ENCODE peak calls at places on chromosomes 1 and 21, in six cellular contexts. O is cardiac fibroblast; Z is CD8-positive, alpha-beta T cell; W is type B pancreatic cell; C is RWPE1; K is activated B cell treated with CpG ODN at 0.5 μM for 24 hours. U is an unnamed sample.

GRCh38 chr1:198528376-198528775 is 12.1 kb downstream of the ATP6V1G3 start:
- DNase-seq in O (peak; percentile 75), Z (no peak), W (no peak), C (no peak), K (no peak), U (no peak)

GRCh38 chr1:101905298-101905794 is 91.4 kb downstream of the OLFM3 start:
- DNase-seq in O (no peak), Z (no peak), W (no peak), C (no peak), K (no peak), U (no peak)

GRCh38 chr1:185719021-185719420 is 15.2 kb upstream of the HMCN1 start:
- DNase-seq in O (peak; percentile 86), Z (no peak), W (no peak), C (peak; percentile 76), K (no peak), U (no peak)

GRCh38 chr21:40829791-40830190 is 17.2 kb downstream of the DSCAM start:
- DNase-seq in O (no peak), Z (no peak), W (no peak), C (no peak), K (no peak), U (no peak)

GRCh38 chr1:234429434-234429806 is 49.6 kb downstream of the TARBP1 start:
- DNase-seq in O (no peak), Z (no peak), W (no peak), C (no peak), K (no peak), U (no peak)

GRCh38 chr21:29342394-29342957 is 43.8 kb downstream of the BACH1 start:
- DNase-seq in O (peak; percentile 93), Z (no peak), W (no peak), C (peak; percentile 80), K (no peak), U (no peak)

GRCh38 chr1:182888736-182889531 is 49.8 kb downstream of the DHX9 start:
- DNase-seq in O (no peak), Z (no peak), W (no peak), C (no peak), K (no peak), U (no peak)

GRCh38 chr1:15911141-15911540 is 63.6 kb downstream of the SPEN start:
- DNase-seq in O (no peak), Z (no peak), W (no peak), C (no peak), K (no peak), U (no peak)

GRCh38 chr1:244857761-244858160 is 6.6 kb downstream of the HNRNPU start:
- DNase-seq in O (no peak), Z (no peak), W (no peak), C (no peak), K (no peak), U (no peak)

GRCh38 chr1:68049941-68050878 is at the start of gene DIRAS3:
- DNase-seq in O (peak; percentile 70), Z (no peak), W (no peak), C (peak; percentile 13), K (no peak), U (no peak)

GRCh38 chr1:201554789-201555592 is 16.1 kb downstream of the NAV1 start:
- DNase-seq in O (no peak), Z (no peak), W (no peak), C (no peak), K (no peak), U (no peak)

GRCh38 chr1:26723013-26723991 is 27.5 kb downstream of the ARID1A start:
- DNase-seq in O (peak; percentile 100), Z (peak; percentile 46), W (peak; percentile 71), C (peak; percentile 87), K (peak; percentile 20), U (peak; percentile 70)

GRCh38 chr1:153617677-153618076 is 1.6 kb upstream of the S100A14 start:
- DNase-seq in O (no peak), Z (peak; percentile 73), W (no peak), C (no peak), K (no peak), U (no peak)

GRCh38 chr1:161787355-161787754 is 21.2 kb downstream of the ATF6 start:
- DNase-seq in O (no peak), Z (no peak), W (no peak), C (no peak), K (no peak), U (no peak)
- TF ChIP-seq CTCF in O (no peak), Z (no peak), W (peak; percentile 37), C (no peak), K (no peak), U (no peak)

GRCh38 chr1:43221256-43221778 is 48.5 kb upstream of the TMEM125 start:
- DNase-seq in O (no peak), Z (no peak), W (no peak), C (no peak), K (peak; percentile 30), U (no peak)

GRCh38 chr1:43222876-43223275 is 46.9 kb upstream of the TMEM125 start:
- DNase-seq in O (no peak), Z (no peak), W (no peak), C (no peak), K (no peak), U (no peak)

GRCh38 chr1:43227138-43227836 is 42.5 kb upstream of the TMEM125 start:
- DNase-seq in O (peak; percentile 78), Z (peak; percentile 91), W (peak; percentile 89), C (peak; percentile 68), K (peak; percentile 76), U (peak; percentile 81)

GRCh38 chr1:43229831-43230780 is 39.7 kb upstream of the TMEM125 start:
- DNase-seq in O (no peak), Z (no peak), W (no peak), C (no peak), K (no peak), U (no peak)

GRCh38 chr1:43225168-43225567 is 44.6 kb upstream of the TMEM125 start:
- DNase-seq in O (peak; percentile 37), Z (no peak), W (no peak), C (peak; percentile 52), K (no peak), U (no peak)
- TF ChIP-seq CTCF in O (peak; percentile 10), Z (no peak), W (no peak), C (no peak), K (no peak), U (no peak)

GRCh38 chr1:40039245-40039756 is 1.2 kb upstream of the CAP1 start:
- DNase-seq in O (peak; percentile 66), Z (no peak), W (no peak), C (no peak), K (no peak), U (no peak)
- TF ChIP-seq CTCF in O (no peak), Z (no peak), W (no peak), C (no peak), K (no peak), U (no peak)

GRCh38 chr1:51139474-51139873 is 37.4 kb downstream of the C1orf185 start:
- DNase-seq in O (peak; percentile 5), Z (no peak), W (no peak), C (no peak), K (no peak), U (no peak)
- TF ChIP-seq CTCF in O (peak; percentile 9), Z (no peak), W (no peak), C (peak; percentile 20), K (no peak), U (no peak)

GRCh38 chr1:984476-984814 is 2.6 kb upstream of the PERM1 start:
- DNase-seq in O (no peak), Z (no peak), W (no peak), C (no peak), K (no peak), U (no peak)
- TF ChIP-seq CTCF in O (no peak), Z (peak; percentile 24), W (peak; percentile 60), C (peak; percentile 64), K (no peak), U (peak; percentile 29)

DNA sequence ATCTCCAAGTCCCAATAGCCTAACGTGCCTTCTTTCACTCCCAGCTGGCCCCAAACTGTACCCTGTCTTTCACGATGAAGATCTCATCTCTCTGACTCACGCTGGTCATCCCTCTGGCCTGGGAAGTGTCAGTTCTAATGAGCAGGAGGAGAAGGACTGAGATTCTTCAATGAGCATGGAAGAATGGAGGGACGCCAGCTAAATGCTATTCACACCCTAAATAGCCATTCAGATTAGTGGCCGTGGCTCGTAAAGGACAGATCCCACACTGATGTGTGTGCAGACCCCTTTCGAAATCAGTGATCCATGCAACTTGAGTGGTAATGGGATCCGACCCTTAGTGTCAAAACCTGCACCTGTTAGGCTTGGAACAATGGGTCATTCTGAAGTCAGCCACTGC is 75.9 kb upstream of the SMYD2 start:
- DNase-seq in O (no peak), Z (no peak), W (no peak), C (no peak), K (no peak), U (no peak)
- TF ChIP-seq CTCF in O (no peak), Z (no peak), W (no peak), C (no peak), K (no peak), U (no peak)

GRCh38 chr1:72557446-72558049 is 275.2 kb upstream of the NEGR1 start:
- DNase-seq in O (peak; percentile 25), Z (no peak), W (no peak), C (no peak), K (no peak), U (no peak)
- TF ChIP-seq CTCF in O (peak; percentile 64), Z (no peak), W (peak; percentile 58), C (no peak), K (no peak), U (no peak)

GRCh38 chr1:151371340-151371739 is 1.2 kb downstream of the SELENBP1 start:
- DNase-seq in O (peak; percentile 74), Z (no peak), W (no peak), C (no peak), K (no peak), U (no peak)

GRCh38 chr1:151370211-151370911 is 2.1 kb downstream of the SELENBP1 start:
- DNase-seq in O (peak; percentile 65), Z (no peak), W (no peak), C (no peak), K (no peak), U (no peak)

GRCh38 chr1:151373196-151373595 is 691 bp upstream of the SELENBP1 start:
- DNase-seq in O (no peak), Z (no peak), W (no peak), C (no peak), K (no peak), U (no peak)

GRCh38 chr1:151371744-151372410 is 628 bp downstream of the SELENBP1 start:
- DNase-seq in O (peak; percentile 82), Z (no peak), W (no peak), C (peak; percentile 42), K (no peak), U (no peak)

GRCh38 chr1:151372411-151372934 is at the start of gene SELENBP1:
- DNase-seq in O (peak; percentile 92), Z (no peak), W (no peak), C (peak; percentile 38), K (no peak), U (peak; percentile 64)
- TF ChIP-seq CTCF in O (no peak), Z (no peak), W (no peak), C (no peak), K (no peak), U (no peak)

DNA sequence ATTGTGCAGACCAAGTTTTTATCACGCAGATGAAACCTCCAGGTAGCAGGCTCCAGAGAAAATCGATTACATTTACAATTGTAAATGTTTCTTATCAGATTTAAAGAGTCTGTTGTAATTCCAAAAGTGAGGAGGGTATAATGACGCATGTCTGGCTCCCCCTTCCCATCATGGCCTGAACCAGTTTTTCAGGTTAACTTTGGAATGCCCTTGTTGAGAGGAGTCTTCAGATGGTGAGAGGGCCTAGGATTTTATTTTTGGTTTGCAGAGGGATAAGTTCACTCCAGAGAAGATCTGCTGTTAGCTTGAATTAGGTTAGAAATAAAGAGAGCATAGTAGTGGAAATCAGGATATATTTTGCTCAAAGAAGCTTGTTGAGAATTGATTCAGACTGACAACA is 1028.3 kb upstream of the B3GALT2 start:
- DNase-seq in O (no peak), Z (no peak), W (no peak), C (no peak), K (no peak), U (no peak)
- TF ChIP-seq CTCF in O (no peak), Z (no peak), W (no peak), C (no peak), K (no peak), U (no peak)

GRCh38 chr1:120178799-120179419 is 2.6 kb upstream of the SEC22B start:
- DNase-seq in O (peak; percentile 41), Z (no peak), W (no peak), C (no peak), K (no peak), U (no peak)
- TF ChIP-seq CTCF in O (no peak), Z (no peak), W (no peak), C (no peak), K (no peak), U (no peak)

U was measured in mesothelial cell of epicardium.